ENCODE peak calls at places on chromosomes 6 and 20, in ten cellular contexts. E, P, S, Z, A, T, K, W, O and L are unnamed samples.

GRCh38 chr6:17867880-17868279 is 119.6 kb downstream of the KIF13A start:
- DNase-seq in E (no peak), P (peak; percentile 83), S (no peak), Z (no peak), A (no peak), T (no peak), K (peak; percentile 73), W (peak; percentile 53), O (no peak), L (peak; percentile 83)

GRCh38 chr6:86856937-86857563 is 80.3 kb upstream of the HTR1E start:
- DNase-seq in E (peak; percentile 6), P (peak; percentile 45), S (no peak), Z (no peak), A (peak; percentile 8), T (no peak), K (peak; percentile 40), W (no peak), O (no peak), L (peak; percentile 33)

GRCh38 chr20:19431308-19431685 is 218.9 kb downstream of the SLC24A3 start:
- DNase-seq in E (no peak), P (no peak), S (no peak), Z (no peak), A (no peak), T (no peak), K (no peak), W (no peak), O (no peak), L (no peak)

GRCh38 chr6:42978487-42978792 is 541 bp downstream of the PEX6 start:
- DNase-seq in E (no peak), P (peak; percentile 31), S (no peak), Z (peak; percentile 57), A (no peak), T (no peak), K (no peak), W (no peak), O (no peak), L (peak; percentile 36)

GRCh38 chr20:63102720-63103375 is 96.1 kb upstream of the BHLHE23 start:
- DNase-seq in E (no peak), P (peak; percentile 64), S (peak; percentile 36), Z (peak; percentile 61), A (no peak), T (no peak), K (peak; percentile 34), W (no peak), O (peak; percentile 20), L (peak; percentile 11)

GRCh38 chr6:89508755-89509563 is 76.0 kb downstream of the ANKRD6 start:
- DNase-seq in E (no peak), P (no peak), S (no peak), Z (peak; percentile 62), A (no peak), T (peak; percentile 52), K (no peak), W (no peak), O (no peak), L (no peak)

GRCh38 chr20:8151371-8151770 is 19.3 kb downstream of the PLCB1 start:
- DNase-seq in E (no peak), P (no peak), S (no peak), Z (no peak), A (peak; percentile 69), T (no peak), K (no peak), W (no peak), O (no peak), L (no peak)

GRCh38 chr6:135867332-135867731 is 15.8 kb downstream of the PDE7B start:
- DNase-seq in E (no peak), P (peak; percentile 48), S (no peak), Z (no peak), A (no peak), T (no peak), K (no peak), W (no peak), O (no peak), L (no peak)

GRCh38 chr20:64237316-64237715 is 18.2 kb upstream of the PCMTD2 start:
- DNase-seq in E (no peak), P (no peak), S (no peak), Z (peak; percentile 46), A (no peak), T (no peak), K (no peak), W (no peak), O (no peak), L (no peak)

GRCh38 chr6:108588586-108588985 is 27.9 kb downstream of the FOXO3 start:
- DNase-seq in E (no peak), P (peak; percentile 84), S (no peak), Z (no peak), A (no peak), T (no peak), K (peak; percentile 61), W (no peak), O (no peak), L (peak; percentile 73)

GRCh38 chr6:16769986-16770376 is 8.7 kb upstream of the ATXN1 start:
- DNase-seq in E (no peak), P (peak; percentile 85), S (no peak), Z (no peak), A (no peak), T (no peak), K (peak; percentile 89), W (peak; percentile 65), O (no peak), L (peak; percentile 88)

GRCh38 chr6:19159087-19159486 is 678.1 kb upstream of the ID4 start:
- DNase-seq in E (no peak), P (peak; percentile 13), S (no peak), Z (no peak), A (no peak), T (no peak), K (no peak), W (no peak), O (no peak), L (peak; percentile 41)

GRCh38 chr6:12957321-12958051 is 240.9 kb downstream of the PHACTR1 start:
- DNase-seq in E (peak; percentile 81), P (peak; percentile 67), S (no peak), Z (peak; percentile 87), A (peak; percentile 21), T (peak; percentile 85), K (peak; percentile 48), W (no peak), O (peak; percentile 27), L (peak; percentile 55)

GRCh38 chr6:47648031-47648430 is 50.3 kb upstream of the ADGRF4 start:
- DNase-seq in E (no peak), P (no peak), S (no peak), Z (no peak), A (no peak), T (no peak), K (no peak), W (no peak), O (no peak), L (no peak)

GRCh38 chr6:158068893-158069799 is 87.5 kb downstream of the SYNJ2 start:
- DNase-seq in E (no peak), P (peak; percentile 63), S (no peak), Z (peak; percentile 78), A (no peak), T (peak; percentile 88), K (peak; percentile 66), W (no peak), O (no peak), L (no peak)

GRCh38 chr20:32050851-32051556 is 1.0 kb upstream of the HCK start:
- DNase-seq in E (no peak), P (no peak), S (no peak), Z (peak; percentile 79), A (no peak), T (peak; percentile 68), K (no peak), W (no peak), O (peak; percentile 71), L (no peak)

GRCh38 chr20:9028419-9028818 is 40.5 kb upstream of the PLCB4 start:
- DNase-seq in E (no peak), P (no peak), S (no peak), Z (no peak), A (no peak), T (no peak), K (peak; percentile 60), W (no peak), O (no peak), L (no peak)

GRCh38 chr6:117545161-117545595 is 57.1 kb downstream of the GOPC start:
- DNase-seq in E (no peak), P (no peak), S (no peak), Z (no peak), A (no peak), T (no peak), K (no peak), W (no peak), O (no peak), L (no peak)

GRCh38 chr6:4491501-4492260 is 284.5 kb upstream of the CDYL start:
- DNase-seq in E (no peak), P (peak; percentile 45), S (no peak), Z (no peak), A (no peak), T (no peak), K (peak; percentile 11), W (no peak), O (no peak), L (peak; percentile 23)

GRCh38 chr6:15602144-15602543 is 60.7 kb downstream of the DTNBP1 start:
- DNase-seq in E (no peak), P (no peak), S (no peak), Z (no peak), A (no peak), T (no peak), K (no peak), W (no peak), O (no peak), L (no peak)

GRCh38 chr6:73579851-73580246 is 59.0 kb upstream of the EEF1A1 start:
- DNase-seq in E (peak; percentile 33), P (peak; percentile 88), S (no peak), Z (no peak), A (no peak), T (peak; percentile 43), K (peak; percentile 98), W (peak; percentile 69), O (peak; percentile 61), L (peak; percentile 91)